ENCODE peak calls at places on chromosomes 12 and 14, in four cellular contexts. W is aorta, Y is mucosa of descending colon, U is IMR-90. F is an unnamed sample.

GRCh38 chr14:56244138-56244789 is 126.1 kb downstream of the PELI2 start:
- DNase-seq in Y (no peak), U (peak; percentile 94), W (no peak), F (no peak)

GRCh38 chr12:83954939-83955601 is 957.5 kb downstream of the SLC6A15 start:
- DNase-seq in W (no peak), U (no peak), Y (no peak), F (no peak)

GRCh38 chr12:80553316-80553715 is 109.3 kb downstream of the PTPRQ start:
- DNase-seq in Y (no peak), W (no peak), U (peak; percentile 93), F (no peak)

GRCh38 chr14:34170891-34171290 is 220.0 kb upstream of the EGLN3 start:
- DNase-seq in U (no peak), Y (no peak), W (no peak), F (no peak)

GRCh38 chr14:77186911-77187648 is 5.5 kb downstream of the TMEM63C start:
- DNase-seq in U (peak; percentile 26), W (no peak), Y (no peak), F (no peak)

GRCh38 chr12:26172478-26172877 is 22.9 kb upstream of the SSPN start:
- DNase-seq in W (no peak), U (no peak), Y (no peak), F (no peak)

GRCh38 chr12:123050913-123051312 is 70.4 kb downstream of the ARL6IP4 start:
- DNase-seq in W (no peak), Y (no peak), U (no peak), F (no peak)

GRCh38 chr14:49057838-49058510 is 528.2 kb downstream of the RPS29 start:
- DNase-seq in W (no peak), Y (no peak), U (no peak), F (no peak)

GRCh38 chr12:12794686-12795085 is 9.2 kb downstream of the APOLD1 start:
- DNase-seq in Y (no peak), U (no peak), W (no peak), F (no peak)

GRCh38 chr12:57215668-57216013 is 953 bp upstream of the NXPH4 start:
- DNase-seq in U (peak; percentile 30), Y (no peak), W (no peak), F (peak; percentile 29)

GRCh38 chr12:53046655-53047220 is 3.1 kb upstream of the TNS2 start:
- DNase-seq in W (peak; percentile 96), U (peak; percentile 86), Y (no peak), F (no peak)

GRCh38 chr12:79927772-79928474 is 7.0 kb downstream of the PPP1R12A start:
- DNase-seq in U (peak; percentile 23), Y (no peak), W (no peak), F (peak; percentile 19)

GRCh38 chr12:113651662-113652061 is 180.0 kb upstream of the LHX5 start:
- DNase-seq in Y (no peak), U (no peak), W (no peak), F (no peak)

DNA sequence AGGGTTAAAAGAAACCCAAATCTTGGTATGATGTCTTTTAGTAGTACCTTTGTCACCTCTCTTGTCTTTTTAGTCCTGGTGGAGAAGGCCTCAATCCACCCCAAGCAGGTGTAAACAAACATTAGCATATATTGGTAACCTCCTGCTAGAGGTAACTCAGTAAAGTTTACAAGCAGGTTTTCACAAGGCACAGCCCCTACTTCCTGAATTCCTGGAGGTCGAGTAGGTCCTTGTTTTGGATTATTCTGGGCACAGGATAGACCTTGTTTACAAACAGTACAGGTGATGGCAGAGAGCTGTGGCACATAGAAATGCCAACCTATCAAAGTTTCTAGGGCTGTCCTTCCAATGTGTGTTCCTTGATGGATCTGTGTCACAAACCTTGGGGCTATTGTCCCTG is 99.1 kb downstream of the ALG10 start:
- DNase-seq in W (no peak), U (no peak), Y (no peak), F (no peak)
- H3K9me3 ChIP-seq in W (no peaks in the 10 kb centered on the region), U (peaks cover 3% of the 10 kb centered on the region), Y (no peaks in the 10 kb centered on the region), F (no peaks in the 10 kb centered on the region)

GRCh38 chr12:31845613-31846321 is 113.4 kb upstream of the RESF1 start:
- DNase-seq in U (no peak), Y (no peak), W (no peak), F (no peak)

GRCh38 chr12:31850268-31850667 is 108.9 kb upstream of the RESF1 start:
- DNase-seq in W (no peak), U (no peak), Y (no peak), F (no peak)

GRCh38 chr12:31853520-31853919 is 105.7 kb upstream of the RESF1 start:
- DNase-seq in W (no peak), Y (no peak), U (no peak), F (no peak)

GRCh38 chr12:31846405-31846804 is 112.8 kb upstream of the RESF1 start:
- DNase-seq in U (no peak), W (no peak), Y (no peak), F (no peak)

DNA sequence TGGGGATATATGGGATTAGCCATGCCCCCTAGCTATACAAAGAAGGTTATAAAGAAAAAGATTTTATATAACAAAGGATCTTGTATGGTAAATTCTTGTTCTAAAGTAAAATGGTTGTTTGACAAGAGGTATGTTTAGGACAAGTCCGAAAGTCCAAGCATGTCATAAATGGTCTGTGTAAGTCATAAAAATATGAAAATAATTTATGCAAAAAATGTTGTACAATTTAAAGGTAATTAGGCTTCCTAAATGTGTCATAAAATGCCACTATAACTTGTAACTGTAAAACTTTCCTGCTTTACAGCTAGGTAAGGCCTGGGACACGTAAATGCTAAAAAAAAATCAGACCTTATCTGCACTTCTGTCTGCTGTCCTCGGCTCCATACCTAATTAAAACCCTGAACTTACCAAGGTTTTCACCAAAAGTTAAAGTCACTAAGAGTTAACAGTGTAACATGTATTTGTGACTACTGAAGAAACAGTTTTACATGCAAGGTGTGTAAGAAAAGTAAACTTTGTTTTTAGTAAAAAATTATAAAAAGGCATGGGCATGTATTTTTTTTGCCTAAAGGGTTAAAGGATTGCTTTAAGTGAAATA is 110.0 kb upstream of the RESF1 start:
- DNase-seq in W (no peak), U (peak; percentile 9), Y (no peak), F (no peak)
- H3K9me3 ChIP-seq in W (peaks cover 2% of the 10 kb centered on the region), U (peaks cover 8% of the 10 kb centered on the region), Y (peaks cover 38% of the 10 kb centered on the region), F (no peaks in the 10 kb centered on the region)

DNA sequence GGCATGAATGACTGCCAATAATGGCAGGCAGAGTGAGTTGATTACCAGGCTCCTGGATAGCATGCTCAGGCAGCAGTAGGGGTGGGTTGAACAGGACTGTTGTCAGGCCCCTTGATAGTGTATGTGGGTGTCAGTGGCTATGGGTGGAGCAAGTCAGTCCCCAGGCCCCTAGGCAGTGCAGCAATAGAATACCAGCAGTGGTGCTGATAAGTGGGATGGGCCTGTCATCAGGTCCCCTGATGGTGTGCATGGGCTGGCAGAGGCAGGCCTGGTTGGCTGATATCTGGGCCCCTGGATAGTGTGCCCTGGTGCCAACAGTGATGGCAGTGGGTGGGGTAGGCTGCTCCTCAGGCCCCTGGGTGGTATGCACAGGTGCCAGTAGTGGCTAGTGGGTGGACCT is 32.4 kb downstream of the SMCO2 start:
- DNase-seq in U (no peak), Y (no peak), W (no peak), F (no peak)
- H3K9me3 ChIP-seq in U (peaks cover 11% of the 10 kb centered on the region), Y (peaks cover 26% of the 10 kb centered on the region), W (peaks cover 3% of the 10 kb centered on the region), F (no peaks in the 10 kb centered on the region)

GRCh38 chr14:25350802-25351201 is 300.9 kb upstream of the STXBP6 start:
- DNase-seq in W (no peak), Y (no peak), U (no peak), F (no peak)

GRCh38 chr14:25350071-25350470 is 300.1 kb upstream of the STXBP6 start:
- DNase-seq in W (no peak), Y (no peak), U (no peak), F (no peak)

GRCh38 chr14:25349269-25349668 is 299.3 kb upstream of the STXBP6 start:
- DNase-seq in Y (no peak), U (no peak), W (no peak), F (no peak)

DNA sequence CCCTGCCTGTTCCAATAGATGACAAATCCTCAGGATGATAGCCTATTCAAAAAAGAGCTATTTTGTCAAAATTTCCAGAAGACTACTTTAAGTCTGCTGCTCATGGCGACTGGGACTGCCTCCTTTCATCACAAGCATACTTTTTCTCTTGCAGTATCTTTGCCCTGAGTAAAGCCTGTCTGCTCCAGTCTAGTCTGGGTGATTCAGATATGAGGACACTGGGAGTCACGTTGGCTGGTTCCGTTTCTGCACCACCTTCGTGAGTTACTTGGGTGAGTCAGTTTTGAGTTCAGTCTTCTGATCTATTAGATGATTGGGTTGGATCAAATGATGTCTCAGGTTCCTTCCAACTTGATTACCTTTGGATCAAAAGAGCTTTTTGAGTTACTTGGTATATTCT is 301.3 kb upstream of the STXBP6 start:
- DNase-seq in Y (no peak), W (no peak), U (no peak), F (no peak)
- H3K9me3 ChIP-seq in Y (no peaks in the 10 kb centered on the region), W (no peaks in the 10 kb centered on the region), U (peaks cover 4% of the 10 kb centered on the region), F (no peaks in the 10 kb centered on the region)

GRCh38 chr14:64296561-64296960 is 2.4 kb upstream of the ESR2 start:
- DNase-seq in Y (no peak), U (peak; percentile 15), W (no peak), F (no peak)
- H3K9me3 ChIP-seq in Y (no peaks in the 10 kb centered on the region), U (no peaks in the 10 kb centered on the region), W (no peaks in the 10 kb centered on the region), F (no peaks in the 10 kb centered on the region)

GRCh38 chr14:84399296-84399910 is 1130.5 kb upstream of the FLRT2 start:
- DNase-seq in Y (no peak), U (no peak), W (peak; percentile 75), F (no peak)

GRCh38 chr14:84397621-84398020 is 1132.3 kb upstream of the FLRT2 start:
- DNase-seq in U (no peak), Y (no peak), W (no peak), F (no peak)

GRCh38 chr14:84404246-84404645 is 1125.7 kb upstream of the FLRT2 start:
- DNase-seq in Y (no peak), U (no peak), W (no peak), F (no peak)

GRCh38 chr14:84403585-84403984 is 1126.4 kb upstream of the FLRT2 start:
- DNase-seq in Y (no peak), U (no peak), W (no peak), F (no peak)

GRCh38 chr14:84401631-84402030 is 1128.3 kb upstream of the FLRT2 start:
- DNase-seq in Y (no peak), U (no peak), W (no peak), F (no peak)
- H3K9me3 ChIP-seq in Y (peaks cover 48% of the 10 kb centered on the region), U (no peaks in the 10 kb centered on the region), W (no peaks in the 10 kb centered on the region), F (peaks cover 2% of the 10 kb centered on the region)

GRCh38 chr14:105911006-105911847 is 384.8 kb downstream of the TMEM121 start:
- DNase-seq in W (peak; percentile 45), U (no peak), Y (no peak), F (no peak)

GRCh38 chr14:105914738-105915385 is 388.5 kb downstream of the TMEM121 start:
- DNase-seq in U (no peak), Y (peak; percentile 12), W (peak; percentile 63), F (no peak)

GRCh38 chr14:105913221-105913620 is 386.8 kb downstream of the TMEM121 start:
- DNase-seq in W (peak; percentile 52), Y (no peak), U (no peak), F (no peak)

GRCh38 chr14:105912641-105913180 is 386.3 kb downstream of the TMEM121 start:
- DNase-seq in W (peak; percentile 37), Y (no peak), U (no peak), F (no peak)

DNA sequence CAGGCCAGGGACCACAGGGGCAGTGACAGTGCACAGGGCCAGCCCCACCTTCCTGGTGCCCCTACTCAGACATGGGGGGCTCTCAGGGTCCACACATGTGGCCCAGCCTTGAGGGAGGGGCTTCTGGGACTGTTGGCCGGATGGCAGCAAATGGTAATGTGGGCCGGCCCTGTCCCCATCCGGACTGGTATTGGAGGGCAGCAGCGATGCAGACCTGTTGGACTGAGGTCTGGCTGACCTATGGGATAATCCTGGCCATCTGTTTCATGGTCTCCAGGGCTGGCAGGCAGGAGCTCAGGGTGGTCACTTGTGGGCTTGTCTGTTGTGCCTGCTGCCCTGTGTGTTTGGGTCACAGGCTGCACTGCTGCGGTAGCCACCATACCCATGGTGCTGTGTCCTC is 387.5 kb downstream of the TMEM121 start:
- DNase-seq in U (no peak), W (peak; percentile 37), Y (no peak), F (no peak)
- H3K9me3 ChIP-seq in U (peaks cover 37% of the 10 kb centered on the region), W (no peaks in the 10 kb centered on the region), Y (no peaks in the 10 kb centered on the region), F (no peaks in the 10 kb centered on the region)